ENCODE peak calls at places on chromosome 19, in eight cellular contexts. A, G, K, X, E, F, C and P are unnamed samples.

GRCh38 chr19:13938361-13939027 is at the start of gene PODNL1:
- DNase-seq in G (no peak), K (peak; percentile 96), A (no peak), F (no peak), E (no peak), X (no peak), C (peak; percentile 86), P (peak; percentile 78)

GRCh38 chr19:2291185-2291751 is 9.3 kb upstream of the PEAK3 start:
- DNase-seq in F (no peak), X (no peak), C (no peak), A (no peak), G (no peak), K (no peak), E (no peak), P (no peak)

GRCh38 chr19:2350656-2351055 is 9.4 kb upstream of the TMPRSS9 start:
- DNase-seq in X (no peak), C (no peak), E (no peak), G (no peak), F (no peak), K (no peak), A (no peak), P (no peak)

GRCh38 chr19:16376649-16377048 is 52.0 kb downstream of the KLF2 start:
- DNase-seq in G (no peak), X (peak; percentile 48), A (no peak), K (no peak), F (no peak), E (peak; percentile 36), C (no peak), P (no peak)

GRCh38 chr19:51560339-51560738 is 10.7 kb upstream of the ZNF175 start:
- DNase-seq in F (no peak), E (no peak), K (no peak), C (no peak), A (no peak), X (no peak), G (no peak), P (no peak)

GRCh38 chr19:39038098-39038497 is 5.7 kb upstream of the FBXO27 start:
- DNase-seq in X (no peak), F (no peak), E (no peak), A (peak; percentile 21), G (no peak), K (peak; percentile 68), C (peak; percentile 64), P (peak; percentile 43)

GRCh38 chr19:33273881-33274662 is 28.3 kb downstream of the CEBPA start:
- DNase-seq in C (peak; percentile 81), K (peak; percentile 93), G (no peak), F (peak; percentile 35), E (no peak), A (no peak), X (peak; percentile 41), P (peak; percentile 81)

GRCh38 chr19:23273022-23273593 is 22.9 kb upstream of the ZNF724 start:
- DNase-seq in E (peak; percentile 13), X (no peak), A (no peak), K (no peak), C (no peak), G (no peak), F (no peak), P (no peak)

GRCh38 chr19:51726049-51726448 is 2.3 kb upstream of the HAS1 start:
- DNase-seq in F (no peak), G (no peak), X (no peak), E (no peak), C (peak; percentile 75), K (no peak), A (peak; percentile 43), P (peak; percentile 97)

GRCh38 chr19:40567750-40568494 is 8.8 kb upstream of the SHKBP1 start:
- DNase-seq in E (no peak), K (no peak), C (peak; percentile 45), X (no peak), F (no peak), G (no peak), A (no peak), P (no peak)

GRCh38 chr19:40716031-40716654 is 543 bp downstream of the COQ8B start:
- DNase-seq in X (peak; percentile 44), F (peak; percentile 58), G (peak; percentile 51), A (no peak), C (peak; percentile 56), K (no peak), E (peak; percentile 25), P (no peak)

GRCh38 chr19:49469828-49470614 is 4.0 kb upstream of the FLT3LG start:
- DNase-seq in E (peak; percentile 86), G (peak; percentile 78), A (no peak), K (no peak), F (peak; percentile 59), C (no peak), X (peak; percentile 89), P (peak; percentile 49)

GRCh38 chr19:33641261-33641660 is 19.5 kb downstream of the CHST8 start:
- DNase-seq in G (no peak), K (no peak), F (no peak), C (no peak), A (no peak), E (no peak), X (no peak), P (no peak)

GRCh38 chr19:18683955-18684641 is 618 bp downstream of the CRTC1 start:
- DNase-seq in X (no peak), C (no peak), K (no peak), A (no peak), G (no peak), F (no peak), E (no peak), P (no peak)

GRCh38 chr19:47427241-47428176 is 8.2 kb upstream of the MEIS3 start:
- DNase-seq in K (peak; percentile 78), G (peak; percentile 51), X (peak; percentile 74), C (peak; percentile 71), E (peak; percentile 77), A (no peak), F (peak; percentile 76), P (peak; percentile 57)

GRCh38 chr19:13781547-13781946 is 7.3 kb downstream of the C19orf53 start:
- DNase-seq in G (no peak), K (peak; percentile 93), X (no peak), C (peak; percentile 87), E (no peak), A (no peak), F (no peak), P (peak; percentile 86)

GRCh38 chr19:2275588-2276428 is 6.2 kb downstream of the PEAK3 start:
- DNase-seq in K (no peak), X (no peak), C (no peak), E (no peak), F (no peak), G (no peak), A (no peak), P (no peak)

GRCh38 chr19:5345895-5346386 is 5.3 kb upstream of the PTPRS start:
- DNase-seq in C (no peak), K (peak; percentile 76), F (no peak), G (no peak), X (no peak), A (no peak), E (no peak), P (peak; percentile 40)

GRCh38 chr19:38270587-38271167 is 6.3 kb downstream of the SPINT2 start:
- DNase-seq in E (no peak), A (no peak), C (no peak), F (no peak), X (no peak), K (no peak), G (no peak), P (no peak)

GRCh38 chr19:12777217-12778019 is 2.1 kb upstream of the HOOK2 start:
- DNase-seq in A (peak; percentile 59), E (peak; percentile 77), X (peak; percentile 89), C (peak; percentile 86), G (peak; percentile 72), F (peak; percentile 84), K (no peak), P (peak; percentile 80)

GRCh38 chr19:31263317-31263716 is 85.9 kb downstream of the TSHZ3 start:
- DNase-seq in A (no peak), K (peak; percentile 22), C (no peak), F (no peak), E (no peak), G (no peak), X (no peak), P (no peak)

GRCh38 chr19:2702170-2703076 is at the start of gene GNG7:
- DNase-seq in X (peak; percentile 95), F (peak; percentile 93), A (peak; percentile 93), E (peak; percentile 92), G (peak; percentile 95), K (peak; percentile 74), C (peak; percentile 99), P (peak; percentile 80)

GRCh38 chr19:16441661-16442071 is 30.1 kb downstream of the EPS15L1 start:
- DNase-seq in K (no peak), X (no peak), E (peak; percentile 20), A (no peak), F (peak; percentile 30), G (no peak), C (no peak), P (peak; percentile 49)

GRCh38 chr19:29121684-29122083 is 91.3 kb downstream of the UQCRFS1 start:
- DNase-seq in K (no peak), C (peak; percentile 51), E (no peak), G (no peak), A (no peak), F (no peak), X (no peak), P (no peak)

GRCh38 chr19:45824041-45824471 is 8.9 kb upstream of the RSPH6A start:
- DNase-seq in G (no peak), C (no peak), K (no peak), X (no peak), A (peak; percentile 28), F (no peak), E (no peak), P (no peak)

GRCh38 chr19:14764401-14764800 is 14.0 kb downstream of the ADGRE2 start:
- DNase-seq in C (no peak), F (no peak), A (no peak), K (no peak), G (no peak), X (no peak), E (no peak), P (no peak)

GRCh38 chr19:3125900-3126524 is 9.8 kb upstream of the GNA15 start:
- DNase-seq in A (no peak), F (peak; percentile 83), G (peak; percentile 57), K (peak; percentile 20), C (peak; percentile 74), X (peak; percentile 74), E (peak; percentile 87), P (peak; percentile 31)

GRCh38 chr19:17075860-17076538 is 422 bp downstream of the MYO9B start:
- DNase-seq in G (peak; percentile 47), F (peak; percentile 15), K (no peak), X (peak; percentile 63), C (peak; percentile 41), E (peak; percentile 57), A (no peak), P (peak; percentile 34)